ENCODE peak calls at places on chromosomes 13 and 19, in ten cellular contexts. L is IMR-90, R is foreskin fibroblast, S is progenitor cell of endocrine pancreas, I is stomach, N is fibroblast of mammary gland, Y is AG04449, U is fibroblast of the aortic adventitia, V is mesothelial cell of epicardium, M is cardiac fibroblast. T is an unnamed sample.

GRCh38 chr13:26529441-26529840 is 28.0 kb upstream of the WASF3 start:
- DNase-seq in V (peak), N (peak), R (peak), L (peak), M (peak), Y (peak), I (peak), U (peak), S (peak), T (no peak)

GRCh38 chr13:59088716-59089115 is 1075.0 kb downstream of the DIAPH3 start:
- DNase-seq in M (peak), S (no peak), N (peak), U (peak), I (no peak), Y (no peak), L (peak), R (peak), V (no peak), T (no peak)

GRCh38 chr13:102470283-102470920 is 68.6 kb upstream of the FGF14 start:
- DNase-seq in R (no peak), U (no peak), Y (no peak), N (no peak), S (no peak), V (no peak), L (no peak), I (no peak), M (no peak), T (no peak)

GRCh38 chr19:33775731-33776487 is 20.8 kb upstream of the KCTD15 start:
- DNase-seq in M (no peak), S (no peak), U (no peak), V (no peak), N (no peak), I (no peak), R (no peak), L (no peak), Y (no peak), T (no peak)

GRCh38 chr13:111897178-111897845 is 169.6 kb upstream of the SOX1 start:
- DNase-seq in S (no peak), U (no peak), N (no peak), L (no peak), I (no peak), M (no peak), V (peak), R (no peak), Y (no peak), T (no peak)

GRCh38 chr13:46341112-46341711 is 45.8 kb downstream of the RUBCNL start:
- DNase-seq in S (no peak), L (peak), U (peak), M (peak), N (peak), R (peak), V (no peak), Y (no peak), I (no peak), T (no peak)

GRCh38 chr13:64505511-64505910 is 2724.6 kb downstream of the PCDH9 start:
- DNase-seq in L (peak), U (peak), M (peak), V (no peak), N (peak), R (peak), I (no peak), Y (no peak), S (no peak), T (no peak)

GRCh38 chr19:40932008-40932959 is 50.3 kb upstream of the CYP2A7 start:
- DNase-seq in I (no peak), M (no peak), N (no peak), U (no peak), Y (no peak), R (no peak), V (no peak), L (no peak), S (no peak), T (no peak)

GRCh38 chr13:40640202-40640601 is 26.2 kb downstream of the FOXO1 start:
- DNase-seq in M (no peak), S (no peak), L (no peak), I (no peak), Y (no peak), N (no peak), V (no peak), U (no peak), R (no peak), T (no peak)

GRCh38 chr13:80751854-80752253 is 410.9 kb upstream of the SPRY2 start:
- DNase-seq in M (no peak), V (no peak), N (no peak), I (no peak), S (no peak), Y (no peak), U (no peak), L (no peak), R (no peak), T (no peak)

GRCh38 chr19:39067104-39067503 is 17.1 kb upstream of the ACP7 start:
- DNase-seq in S (no peak), V (no peak), Y (no peak), R (no peak), N (no peak), I (no peak), U (no peak), L (no peak), M (no peak), T (no peak)

GRCh38 chr13:27868639-27869435 is 51.0 kb upstream of the PDX1 start:
- DNase-seq in Y (no peak), N (peak), V (no peak), M (peak), S (no peak), L (peak), R (peak), I (no peak), U (peak), T (no peak)

GRCh38 chr19:10339380-10339960 is at the start of gene ICAM3:
- DNase-seq in L (no peak), U (no peak), I (peak), V (no peak), M (no peak), S (no peak), Y (no peak), N (no peak), R (no peak), T (no peak)

GRCh38 chr13:79445968-79446645 is 34.8 kb upstream of the NDFIP2 start:
- DNase-seq in R (no peak), M (no peak), N (no peak), I (no peak), L (no peak), S (no peak), V (no peak), U (no peak), Y (no peak), T (no peak)

GRCh38 chr19:56736571-56736970 is 65.0 kb upstream of the ZNF835 start:
- DNase-seq in V (no peak), N (no peak), Y (no peak), L (no peak), R (no peak), S (no peak), U (no peak), I (no peak), M (no peak), T (no peak)

GRCh38 chr13:35926859-35927530 is 204.2 kb downstream of the DCLK1 start:
- DNase-seq in M (peak), V (no peak), L (peak), Y (no peak), S (no peak), N (no peak), I (no peak), R (peak), U (peak), T (no peak)

GRCh38 chr19:57903298-57904174 is 12.9 kb downstream of the ZNF417 start:
- DNase-seq in V (no peak), L (peak), I (no peak), U (peak), N (peak), Y (peak), M (peak), S (no peak), R (peak), T (no peak)

GRCh38 chr13:40770609-40770933 is 419 bp downstream of the MRPS31 start:
- DNase-seq in R (no peak), S (no peak), Y (no peak), M (no peak), I (no peak), V (no peak), N (no peak), U (no peak), L (no peak), T (no peak)

GRCh38 chr19:52935434-52935833 is 12.2 kb upstream of the ZNF888 start:
- DNase-seq in S (no peak), Y (no peak), V (no peak), N (peak), R (no peak), U (no peak), M (peak), L (peak), I (peak), T (no peak)

GRCh38 chr13:78241278-78241919 is 322.8 kb upstream of the EDNRB start:
- DNase-seq in I (no peak), R (peak), L (peak), V (peak), M (peak), N (peak), Y (no peak), U (peak), S (peak), T (peak)

GRCh38 chr13:98280176-98280510 is 103.1 kb upstream of the RNF113B start:
- DNase-seq in I (no peak), S (no peak), Y (no peak), M (no peak), V (no peak), L (no peak), N (no peak), R (no peak), U (no peak), T (no peak)

DNA sequence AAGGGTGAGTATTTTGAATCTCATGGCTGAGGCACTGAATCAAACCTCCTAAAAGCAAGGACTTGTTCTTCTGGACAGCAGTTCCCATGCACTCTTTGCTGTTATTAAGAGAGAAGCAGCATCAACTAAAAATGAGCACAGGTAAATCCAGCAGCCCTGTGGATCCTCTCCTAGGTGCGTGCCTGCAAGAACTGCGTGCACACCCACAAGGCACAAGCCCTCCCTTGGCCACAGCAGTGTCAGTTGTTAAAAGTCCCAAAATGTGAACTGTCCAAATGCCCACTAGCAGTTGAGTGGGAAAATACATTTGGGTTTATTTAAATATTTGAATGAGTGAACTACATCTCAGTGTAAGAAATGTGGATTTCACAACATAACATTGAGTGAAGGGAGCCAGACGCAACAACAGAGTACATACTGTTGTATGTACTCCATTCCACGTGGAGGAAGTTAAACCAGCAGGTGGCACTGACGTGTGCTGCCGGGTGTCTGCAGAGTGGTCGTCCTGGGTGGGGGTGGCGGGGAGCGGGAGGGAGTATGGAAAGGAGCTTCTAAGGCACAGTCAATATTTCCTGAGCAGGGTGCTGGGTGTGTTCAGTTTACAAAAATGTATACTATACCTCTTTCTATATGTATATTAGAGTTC is 266.4 kb downstream of the NALCN start:
- DNase-seq in S (no peak), N (peak), L (peak), M (peak), U (peak), I (no peak), Y (no peak), R (peak), V (no peak), T (no peak)
- TF ChIP-seq CTCF in S (peak), N (peak), L (peak), M (peak), U (peak), I (no peak), Y (peak), R (peak), V (no peak), T (no peak)

DNA sequence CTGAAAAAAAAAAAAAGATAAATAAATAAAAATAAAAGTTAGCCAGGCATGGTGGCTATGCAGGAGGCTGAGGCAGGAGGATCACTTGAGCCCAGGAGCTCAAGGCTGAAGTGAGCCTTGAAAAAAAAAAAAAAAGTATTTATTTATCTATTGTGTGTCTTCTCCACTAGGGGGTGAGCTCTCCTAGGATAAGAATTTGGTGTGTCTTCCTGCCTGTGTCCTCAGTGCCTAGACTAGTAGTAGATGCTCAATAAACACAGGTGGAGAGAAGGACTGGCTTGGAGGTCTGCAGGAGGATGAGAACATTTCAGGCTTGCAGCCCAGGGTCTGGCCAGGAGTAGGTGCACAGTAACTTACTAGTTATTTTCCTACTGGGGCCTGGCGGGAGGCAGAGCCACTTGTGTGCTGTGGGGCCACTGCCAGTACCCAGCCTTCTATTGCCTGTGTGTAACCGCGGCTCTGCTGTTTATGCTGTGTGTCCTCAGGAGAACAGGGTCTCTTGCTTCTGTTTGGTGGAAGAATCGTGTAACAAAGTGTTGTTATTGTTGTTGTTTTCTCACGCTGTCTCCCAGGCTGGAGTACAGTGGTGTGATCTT is 5.4 kb downstream of the LMTK3 start:
- DNase-seq in S (no peak), Y (no peak), M (peak), U (peak), N (peak), V (no peak), I (no peak), R (peak), L (peak), T (no peak)
- TF ChIP-seq CTCF in S (peak), Y (peak), M (peak), U (peak), N (peak), V (peak), I (peak), R (peak), L (peak), T (peak)

DNA sequence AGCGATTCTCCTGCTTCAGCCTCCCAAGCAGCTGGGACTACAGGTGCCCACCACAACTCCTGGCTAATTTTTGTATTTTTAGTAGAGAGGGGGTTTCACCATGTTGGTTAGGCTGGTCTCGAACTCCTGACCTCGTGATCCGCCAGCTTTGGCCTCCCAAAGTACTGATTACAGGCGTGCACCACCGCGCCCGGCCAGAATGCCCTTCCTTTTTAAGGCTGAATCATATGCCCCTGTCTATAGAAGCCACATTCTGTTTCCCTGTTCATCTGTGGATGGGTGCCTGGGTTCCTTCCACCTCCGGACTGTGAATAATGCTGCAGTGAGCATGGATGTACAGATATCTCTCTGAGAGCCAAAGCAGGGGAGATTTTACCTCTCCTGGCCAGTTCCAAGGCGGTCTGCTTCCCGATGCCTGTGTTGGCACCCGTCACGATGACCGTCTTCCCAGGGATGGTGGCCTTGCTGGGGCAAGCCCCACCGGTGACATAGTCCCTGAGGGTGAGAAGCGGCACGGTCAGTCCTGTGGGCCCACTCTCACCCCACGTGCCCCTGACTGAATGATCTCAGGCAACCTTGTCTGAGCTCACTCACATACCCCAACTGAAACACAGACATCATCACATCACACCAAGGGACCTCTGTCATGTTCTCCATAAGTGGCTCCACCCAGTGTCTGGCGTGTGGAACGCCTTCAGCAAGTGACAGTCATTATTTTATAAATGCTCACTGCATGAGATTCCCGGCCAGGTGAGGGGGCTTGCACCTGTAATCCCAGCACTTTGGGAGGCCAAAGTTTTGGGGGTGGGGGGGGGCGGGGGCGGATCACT is 4.0 kb downstream of the RDH13 start:
- DNase-seq in N (no peak), L (no peak), M (no peak), V (no peak), S (no peak), Y (no peak), I (no peak), U (no peak), R (no peak), T (no peak)
- TF ChIP-seq CTCF in N (no peak), L (no peak), M (no peak), V (no peak), S (no peak), Y (no peak), I (no peak), U (no peak), R (no peak), T (no peak)

GRCh38 chr19:45820413-45821102 is 5.5 kb upstream of the RSPH6A start:
- DNase-seq in L (no peak), U (no peak), Y (no peak), I (no peak), S (no peak), R (no peak), V (no peak), M (no peak), N (no peak), T (no peak)
- TF ChIP-seq CTCF in L (no peak), U (no peak), Y (no peak), I (no peak), S (no peak), R (no peak), V (no peak), M (no peak), N (no peak), T (no peak)

GRCh38 chr13:43080199-43080598 is 56.8 kb downstream of the DNAJC15 start:
- DNase-seq in L (no peak), N (no peak), I (no peak), S (no peak), M (no peak), Y (no peak), U (no peak), R (no peak), V (no peak), T (no peak)

GRCh38 chr13:43083750-43084149 is 60.4 kb downstream of the DNAJC15 start:
- DNase-seq in I (no peak), M (no peak), L (no peak), S (no peak), U (no peak), R (no peak), N (no peak), Y (no peak), V (no peak), T (no peak)

GRCh38 chr13:43087960-43088580 is 64.7 kb downstream of the DNAJC15 start:
- DNase-seq in R (no peak), S (no peak), V (no peak), U (peak), L (peak), N (peak), Y (no peak), I (no peak), M (peak), T (no peak)

GRCh38 chr13:43089912-43090498 is 66.6 kb downstream of the DNAJC15 start:
- DNase-seq in Y (no peak), R (no peak), V (no peak), M (no peak), L (no peak), I (no peak), N (no peak), U (no peak), S (no peak), T (no peak)

GRCh38 chr13:43085545-43085944 is 62.2 kb downstream of the DNAJC15 start:
- DNase-seq in U (peak), I (no peak), R (peak), S (no peak), N (peak), L (peak), Y (no peak), V (no peak), M (peak), T (no peak)
- TF ChIP-seq CTCF in U (peak), I (peak), R (no peak), S (peak), N (peak), L (peak), Y (no peak), V (peak), M (peak), T (peak)

DNA sequence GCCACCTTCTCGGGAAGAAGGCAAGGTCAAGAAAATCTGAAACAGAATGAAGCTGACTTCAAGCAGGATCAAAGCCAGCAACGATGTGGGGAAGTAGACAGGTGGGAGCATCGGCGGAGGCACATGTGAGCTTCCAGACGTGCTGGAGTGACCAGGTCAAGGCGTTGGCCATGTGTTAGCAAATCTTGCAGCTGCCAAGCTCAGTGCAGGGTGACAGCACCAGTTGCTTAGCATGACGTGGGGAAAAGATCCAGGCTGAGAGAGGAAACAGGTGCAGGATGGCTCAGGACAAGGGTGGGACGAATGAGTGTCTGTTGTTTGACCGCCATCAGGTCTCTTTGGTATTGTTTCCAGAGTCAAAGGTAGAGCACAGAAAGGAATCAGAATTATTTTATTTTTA is 92.3 kb downstream of the TNFSF13B start:
- DNase-seq in U (no peak), M (no peak), N (no peak), Y (no peak), L (no peak), S (no peak), I (no peak), R (no peak), V (no peak), T (no peak)
- TF ChIP-seq CTCF in U (no peak), M (no peak), N (no peak), Y (no peak), L (no peak), S (no peak), I (no peak), R (no peak), V (no peak), T (no peak)

DNA sequence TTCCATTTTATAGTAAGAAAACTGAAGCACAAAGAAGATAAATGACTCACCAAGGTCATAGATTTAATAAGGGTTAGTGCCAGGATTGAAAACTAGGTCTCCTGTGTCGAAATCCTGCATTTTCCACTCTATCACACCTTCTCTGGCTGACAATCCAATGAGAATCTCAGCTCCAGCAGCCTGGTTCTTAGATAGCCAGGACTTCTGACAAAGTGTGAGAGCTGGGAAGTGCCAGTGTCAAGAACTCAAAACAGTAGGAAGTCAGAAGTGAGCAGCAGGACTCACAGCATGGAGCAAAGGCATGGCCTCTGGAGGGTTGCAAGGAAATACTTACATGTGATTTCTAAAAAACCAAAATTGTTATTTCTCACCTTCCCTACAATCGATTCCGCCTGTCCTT is 24.3 kb downstream of the KCTD12 start:
- DNase-seq in U (no peak), M (peak), S (no peak), Y (no peak), N (no peak), V (no peak), R (peak), L (no peak), I (no peak), T (no peak)
- TF ChIP-seq CTCF in U (no peak), M (no peak), S (no peak), Y (no peak), N (no peak), V (no peak), R (no peak), L (no peak), I (no peak), T (no peak)